ENCODE peak calls at places on chromosome X, in eight cellular contexts. P, I, S, O, Y, E, J and W are unnamed samples. For H3K9me3, the result is how much of the 10 kb centered on the place peaks cover.

GRCh38 chrX:23857409-23857808 is 50.3 kb downstream of the APOO start:
- DNase-seq in O (no peak), I (no peak), J (no peak), E (no peak), Y (no peak), P (no peak), S (no peak), W (no peak)

GRCh38 chrX:115690554-115691216 is 129.7 kb downstream of the PLS3 start:
- DNase-seq in J (peak), E (peak), O (peak), Y (peak), P (peak), I (peak), S (peak), W (peak)

GRCh38 chrX:63754141-63754859 is 30.7 kb downstream of the ARHGEF9 start:
- DNase-seq in P (no peak), J (peak), O (no peak), I (no peak), E (no peak), S (peak), Y (no peak), W (no peak)

GRCh38 chrX:33970028-33970932 is 161.8 kb downstream of the FAM47A start:
- DNase-seq in P (no peak), E (no peak), S (no peak), O (no peak), J (no peak), I (no peak), Y (no peak), W (no peak)

GRCh38 chrX:74297766-74298165 is 6.2 kb upstream of the ZCCHC13 start:
- DNase-seq in E (no peak), Y (no peak), J (no peak), I (no peak), P (no peak), S (no peak), O (no peak), W (no peak)

GRCh38 chrX:102849396-102849795 is 87.7 kb upstream of the RAB40AL start:
- DNase-seq in I (no peak), S (no peak), P (no peak), J (no peak), Y (no peak), O (no peak), E (no peak), W (no peak)

GRCh38 chrX:17007134-17007768 is 60.8 kb downstream of the REPS2 start:
- DNase-seq in P (no peak), Y (no peak), S (no peak), J (no peak), E (no peak), I (no peak), O (no peak), W (peak)

GRCh38 chrX:15301924-15302323 is 13.5 kb downstream of the ASB11 start:
- DNase-seq in E (peak), I (no peak), O (peak), S (no peak), Y (no peak), P (peak), J (peak), W (no peak)

GRCh38 chrX:115337735-115338134 is 48.2 kb downstream of the LUZP4 start:
- DNase-seq in P (no peak), O (no peak), S (no peak), E (no peak), Y (no peak), I (no peak), J (no peak), W (no peak)

GRCh38 chrX:97397371-97397770 is 513.7 kb downstream of the RPA4 start:
- DNase-seq in I (no peak), E (no peak), O (no peak), Y (no peak), P (no peak), J (no peak), S (no peak), W (no peak)

GRCh38 chrX:152927858-152928760 is 30.2 kb downstream of the ZNF185 start:
- DNase-seq in Y (no peak), O (no peak), P (no peak), J (no peak), I (no peak), S (no peak), E (no peak), W (no peak)

GRCh38 chrX:123884809-123885408 is 25.1 kb downstream of the XIAP start:
- DNase-seq in J (no peak), O (no peak), Y (no peak), P (no peak), S (peak), E (no peak), I (peak), W (peak)

GRCh38 chrX:41781500-41781899 is 57.5 kb downstream of the GPR82 start:
- DNase-seq in I (peak), E (no peak), J (no peak), Y (peak), O (no peak), P (no peak), S (peak), W (peak)

GRCh38 chrX:72045552-72046277 is 86.0 kb downstream of the RTL5 start:
- DNase-seq in J (peak), I (no peak), Y (no peak), O (no peak), P (no peak), E (no peak), S (no peak), W (no peak)

GRCh38 chrX:33906971-33907370 is 225.1 kb downstream of the FAM47A start:
- DNase-seq in Y (no peak), J (no peak), S (no peak), P (no peak), O (no peak), I (no peak), E (no peak), W (peak)

GRCh38 chrX:131977619-131978018 is 45.5 kb upstream of the STK26 start:
- DNase-seq in J (no peak), O (no peak), Y (no peak), E (no peak), S (no peak), P (no peak), I (peak), W (no peak)

GRCh38 chrX:132169554-132169953 is 41.7 kb upstream of the FRMD7 start:
- DNase-seq in E (no peak), S (no peak), I (peak), P (no peak), J (no peak), O (no peak), Y (no peak), W (no peak)

GRCh38 chrX:10496345-10496965 is 123.9 kb downstream of the MID1 start:
- DNase-seq in J (no peak), S (no peak), I (no peak), E (no peak), Y (no peak), P (no peak), O (no peak), W (no peak)

GRCh38 chrX:134622056-134622812 is 36.0 kb downstream of the PLAC1 start:
- DNase-seq in Y (peak), J (no peak), P (no peak), S (no peak), I (peak), O (no peak), E (no peak), W (no peak)

GRCh38 chrX:132292753-132293152 is 73.5 kb upstream of the RAP2C start:
- DNase-seq in O (no peak), E (peak), J (peak), P (no peak), S (peak), I (peak), Y (peak), W (peak)

GRCh38 chrX:13750204-13750603 is 15.7 kb downstream of the OFD1 start:
- DNase-seq in J (no peak), E (no peak), P (no peak), S (peak), O (no peak), Y (peak), I (peak), W (peak)

GRCh38 chrX:150184487-150184886 is 178.6 kb upstream of the MAMLD1 start:
- DNase-seq in I (peak), S (no peak), J (no peak), O (no peak), P (no peak), E (no peak), Y (no peak), W (no peak)

GRCh38 chrX:65757943-65758342 is 90.5 kb downstream of the MSN start:
- DNase-seq in Y (no peak), S (no peak), O (no peak), P (no peak), J (no peak), I (no peak), E (no peak), W (no peak)

GRCh38 chrX:8668797-8669196 is 63.1 kb downstream of the ANOS1 start:
- DNase-seq in I (peak), S (no peak), O (no peak), Y (no peak), P (no peak), J (no peak), E (no peak), W (no peak)

GRCh38 chrX:126137899-126138298 is 28.2 kb downstream of the DCAF12L2 start:
- DNase-seq in E (no peak), O (no peak), J (no peak), Y (no peak), P (no peak), I (no peak), S (no peak), W (peak)

GRCh38 chrX:45771114-45771513 is 570.4 kb upstream of the DIPK2B start:
- DNase-seq in Y (peak), O (no peak), I (peak), P (no peak), E (peak), J (peak), S (no peak), W (peak)

GRCh38 chrX:38868941-38869378 is 67.7 kb downstream of the MID1IP1 start:
- DNase-seq in S (no peak), J (no peak), E (no peak), Y (no peak), P (no peak), I (no peak), O (no peak), W (no peak)

GRCh38 chrX:107677501-107677901 is 49.2 kb downstream of the PRPS1 start:
- DNase-seq in I (peak), J (no peak), S (no peak), O (no peak), Y (no peak), E (no peak), P (peak), W (peak)

GRCh38 chrX:17613979-17614572 is 123.2 kb upstream of the SCML1 start:
- DNase-seq in Y (no peak), I (peak), J (no peak), O (no peak), E (no peak), S (no peak), P (no peak), W (peak)

GRCh38 chrX:35439692-35440091 is 358.4 kb upstream of the MAGEB16 start:
- DNase-seq in S (no peak), O (no peak), I (no peak), J (no peak), P (no peak), Y (no peak), E (no peak), W (no peak)

GRCh38 chrX:22922961-22923360 is 76.8 kb upstream of the DDX53 start:
- DNase-seq in O (no peak), J (no peak), P (no peak), I (no peak), Y (no peak), E (no peak), S (no peak), W (no peak)

GRCh38 chrX:10415704-10416001 is 204.7 kb downstream of the MID1 start:
- DNase-seq in O (no peak), I (peak), J (no peak), S (no peak), E (no peak), P (no peak), Y (no peak), W (no peak)

GRCh38 chrX:75115707-75116413 is 40.2 kb downstream of the ABCB7 start:
- DNase-seq in I (no peak), J (no peak), P (no peak), O (no peak), Y (no peak), E (no peak), S (no peak), W (no peak)

GRCh38 chrX:47976254-47977151 is 27.3 kb downstream of the ZNF182 start:
- DNase-seq in S (no peak), P (no peak), Y (no peak), O (no peak), E (no peak), J (no peak), I (no peak), W (no peak)
- H3K9me3 ChIP-seq in S (under half), P (half or more), Y (under half), O (under half), E (under half), J (under half), I (under half), W (under half)

DNA sequence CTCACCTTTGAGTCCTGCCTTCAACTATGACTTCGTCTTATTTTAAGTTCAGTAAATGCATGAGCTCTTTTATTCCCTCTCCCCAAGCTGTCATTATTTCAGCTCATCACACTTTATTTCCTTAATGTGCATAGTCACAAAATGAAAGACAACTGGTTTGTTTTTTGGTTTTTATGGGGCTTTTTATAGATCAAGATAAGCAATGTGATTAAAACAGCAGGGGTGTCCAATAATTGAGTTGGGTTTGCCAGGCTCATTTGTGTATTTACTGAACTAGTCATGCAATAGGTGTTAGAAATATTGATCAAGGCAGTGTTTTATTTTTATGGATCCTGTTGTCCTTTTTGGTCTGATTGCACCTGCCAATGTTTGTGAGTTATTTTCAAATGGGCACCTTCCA is 102.2 kb downstream of the FRMPD4 start:
- DNase-seq in I (no peak), E (no peak), P (no peak), S (no peak), O (no peak), Y (no peak), J (no peak), W (no peak)
- H3K4me3 ChIP-seq in I (no peak), E (no peak), P (no peak), S (no peak), O (no peak), Y (no peak), J (no peak), W (no peak)

GRCh38 chrX:12447448-12448154 is 309.3 kb downstream of the FRMPD4 start:
- DNase-seq in I (no peak), J (no peak), P (no peak), O (no peak), S (no peak), Y (no peak), E (no peak), W (no peak)
- TF ChIP-seq CTCF in I (no peak), J (no peak), P (no peak), O (no peak), S (no peak), Y (no peak), E (no peak), W (no peak)

GRCh38 chrX:110989447-110989846 is 106.5 kb upstream of the PAK3 start:
- DNase-seq in S (no peak), E (no peak), I (no peak), J (no peak), O (no peak), Y (no peak), P (no peak), W (no peak)
- H3K9me3 ChIP-seq in S (under half), E (under half), I (under half), J (under half), O (under half), Y (under half), P (under half), W (under half)

GRCh38 chrX:129782015-129782495 is 2.3 kb downstream of the SASH3 start:
- DNase-seq in O (no peak), S (no peak), E (no peak), P (no peak), I (no peak), Y (no peak), J (peak), W (no peak)
- H3K4me3 ChIP-seq in O (no peak), S (peak), E (peak), P (no peak), I (no peak), Y (no peak), J (peak), W (no peak)

GRCh38 chrX:40496728-40497127 is 84.0 kb upstream of the ATP6AP2 start:
- DNase-seq in I (no peak), O (no peak), E (no peak), P (no peak), S (no peak), J (no peak), Y (no peak), W (no peak)
- TF ChIP-seq CTCF in I (no peak), O (no peak), E (no peak), P (no peak), S (no peak), J (no peak), Y (no peak), W (no peak)

DNA sequence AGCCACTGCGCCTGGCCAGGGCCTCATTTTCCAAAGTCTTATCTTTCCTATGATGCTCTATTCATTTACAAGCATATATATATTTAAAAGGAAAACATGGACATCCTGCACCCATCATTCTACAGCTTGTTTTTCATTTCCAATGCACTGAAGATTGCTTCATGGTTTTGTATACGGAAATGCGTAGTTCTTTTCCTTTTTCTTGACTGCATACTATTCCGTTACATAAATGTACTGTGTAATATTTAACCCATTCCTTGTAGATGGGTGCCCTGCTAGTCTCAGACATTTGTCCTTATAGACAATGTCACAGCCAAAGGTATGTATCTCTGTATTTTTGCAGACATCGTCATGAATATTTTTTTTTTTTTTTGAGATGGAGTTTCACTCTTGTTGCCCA is 257.0 kb downstream of the ASMT start:
- DNase-seq in P (no peak), I (no peak), E (no peak), S (no peak), O (no peak), Y (no peak), J (no peak), W (no peak)
- H3K9me3 ChIP-seq in P (under half), I (under half), E (under half), S (under half), O (under half), Y (under half), J (under half), W (under half)

GRCh38 chrX:136196691-136197155 is 49.4 kb downstream of the FHL1 start:
- DNase-seq in O (no peak), I (no peak), Y (no peak), E (no peak), P (no peak), J (no peak), S (no peak), W (no peak)
- H3K4me3 ChIP-seq in O (no peak), I (no peak), Y (no peak), E (no peak), P (peak), J (no peak), S (no peak), W (no peak)